ENCODE peak calls at places on chromosomes 7 and 10, in five cellular contexts. One of them, this sample, is unnamed.

GRCh38 chr7:101717986-101718746 is 89.1 kb upstream of the MYL10 start:
- DNase-seq in H9: no peak
- DNase-seq in tibial nerve: no peak
- DNase-seq in sigmoid colon: no peak
- DNase-seq in neural crest cell: no peak
- DNase-seq in this sample: peak; percentile 25

GRCh38 chr10:93680414-93681047 is 21.9 kb downstream of the FRA10AC1 start:
- DNase-seq in H9: no peak
- DNase-seq in tibial nerve: no peak
- DNase-seq in sigmoid colon: no peak
- DNase-seq in neural crest cell: no peak
- DNase-seq in this sample: no peak

GRCh38 chr7:115748123-115748738 is 282.3 kb downstream of the TFEC start:
- DNase-seq in H9: no peak
- DNase-seq in tibial nerve: no peak
- DNase-seq in sigmoid colon: no peak
- DNase-seq in neural crest cell: no peak
- DNase-seq in this sample: no peak

GRCh38 chr10:17001961-17002749 is 127.5 kb downstream of the CUBN start:
- DNase-seq in H9: no peak
- DNase-seq in tibial nerve: peak; percentile 84
- DNase-seq in sigmoid colon: no peak
- DNase-seq in neural crest cell: no peak
- DNase-seq in this sample: no peak

GRCh38 chr10:91551856-91552255 is 81.0 kb downstream of the PPP1R3C start:
- DNase-seq in H9: peak; percentile 86
- DNase-seq in tibial nerve: no peak
- DNase-seq in sigmoid colon: no peak
- DNase-seq in neural crest cell: peak; percentile 43
- DNase-seq in this sample: no peak

GRCh38 chr7:128350708-128351295 is 7.1 kb upstream of the RBM28 start:
- DNase-seq in H9: no peak
- DNase-seq in tibial nerve: no peak
- DNase-seq in sigmoid colon: no peak
- DNase-seq in neural crest cell: no peak
- DNase-seq in this sample: no peak

GRCh38 chr7:76358478-76359110 is at the start of gene YWHAG:
- DNase-seq in H9: peak; percentile 88
- DNase-seq in tibial nerve: peak; percentile 84
- DNase-seq in sigmoid colon: peak; percentile 95
- DNase-seq in neural crest cell: peak; percentile 83
- DNase-seq in this sample: peak; percentile 84

GRCh38 chr10:19488592-19489280 is 327.5 kb upstream of the PLXDC2 start:
- DNase-seq in H9: peak; percentile 92
- DNase-seq in tibial nerve: no peak
- DNase-seq in sigmoid colon: peak; percentile 73
- DNase-seq in neural crest cell: peak; percentile 62
- DNase-seq in this sample: no peak

GRCh38 chr7:45646996-45647411 is 72.8 kb downstream of the ADCY1 start:
- DNase-seq in H9: no peak
- DNase-seq in tibial nerve: no peak
- DNase-seq in sigmoid colon: no peak
- DNase-seq in neural crest cell: no peak
- DNase-seq in this sample: no peak

GRCh38 chr7:101166909-101167644 is 1.7 kb upstream of the VGF start:
- DNase-seq in H9: peak; percentile 88
- DNase-seq in tibial nerve: no peak
- DNase-seq in sigmoid colon: no peak
- DNase-seq in neural crest cell: no peak
- DNase-seq in this sample: no peak

GRCh38 chr7:45665172-45665571 is 91.0 kb downstream of the ADCY1 start:
- DNase-seq in H9: peak; percentile 18
- DNase-seq in tibial nerve: no peak
- DNase-seq in sigmoid colon: peak; percentile 56
- DNase-seq in neural crest cell: no peak
- DNase-seq in this sample: no peak

GRCh38 chr7:146366938-146367337 is 250.3 kb downstream of the CNTNAP2 start:
- DNase-seq in H9: no peak
- DNase-seq in tibial nerve: no peak
- DNase-seq in sigmoid colon: no peak
- DNase-seq in neural crest cell: no peak
- DNase-seq in this sample: no peak

GRCh38 chr7:117014099-117014656 is 60.9 kb downstream of the ST7 start:
- DNase-seq in H9: no peak
- DNase-seq in tibial nerve: no peak
- DNase-seq in sigmoid colon: no peak
- DNase-seq in neural crest cell: no peak
- DNase-seq in this sample: no peak

GRCh38 chr10:79014796-79015195 is 54.0 kb upstream of the ZMIZ1 start:
- DNase-seq in H9: no peak
- DNase-seq in tibial nerve: no peak
- DNase-seq in sigmoid colon: no peak
- DNase-seq in neural crest cell: no peak
- DNase-seq in this sample: no peak

GRCh38 chr10:125882596-125882995 is 1.5 kb upstream of the DHX32 start:
- DNase-seq in H9: no peak
- DNase-seq in tibial nerve: no peak
- DNase-seq in sigmoid colon: no peak
- DNase-seq in neural crest cell: no peak
- DNase-seq in this sample: no peak

DNA sequence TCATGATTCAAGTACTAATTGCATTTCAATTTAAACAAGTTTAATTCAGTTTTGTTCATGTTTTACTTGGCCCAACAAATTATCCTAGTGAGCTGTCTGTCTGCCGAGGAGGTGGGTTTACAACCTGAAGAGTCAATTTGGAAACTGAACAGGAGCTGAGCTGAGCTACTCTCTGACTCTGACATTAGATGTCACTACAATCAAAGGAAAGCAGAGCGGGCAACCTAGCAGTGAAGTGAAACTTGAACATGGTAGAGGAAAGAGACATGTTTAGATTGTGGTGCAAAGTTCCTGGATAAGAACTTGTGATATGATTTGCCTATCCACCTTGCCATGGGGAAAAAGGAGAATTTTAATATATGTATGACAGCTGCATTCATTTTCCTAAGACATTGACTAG is 9.6 kb upstream of the AGR3 start:
- DNase-seq in H9: peak; percentile 34
- DNase-seq in tibial nerve: peak; percentile 13
- DNase-seq in sigmoid colon: no peak
- DNase-seq in neural crest cell: no peak
- DNase-seq in this sample: no peak
- TF ChIP-seq CTCF in H9: peak; percentile 73
- TF ChIP-seq CTCF in tibial nerve: no peak
- TF ChIP-seq CTCF in sigmoid colon: peak; percentile 29
- TF ChIP-seq CTCF in neural crest cell: peak; percentile 71
- TF ChIP-seq CTCF in this sample: peak; percentile 24

DNA sequence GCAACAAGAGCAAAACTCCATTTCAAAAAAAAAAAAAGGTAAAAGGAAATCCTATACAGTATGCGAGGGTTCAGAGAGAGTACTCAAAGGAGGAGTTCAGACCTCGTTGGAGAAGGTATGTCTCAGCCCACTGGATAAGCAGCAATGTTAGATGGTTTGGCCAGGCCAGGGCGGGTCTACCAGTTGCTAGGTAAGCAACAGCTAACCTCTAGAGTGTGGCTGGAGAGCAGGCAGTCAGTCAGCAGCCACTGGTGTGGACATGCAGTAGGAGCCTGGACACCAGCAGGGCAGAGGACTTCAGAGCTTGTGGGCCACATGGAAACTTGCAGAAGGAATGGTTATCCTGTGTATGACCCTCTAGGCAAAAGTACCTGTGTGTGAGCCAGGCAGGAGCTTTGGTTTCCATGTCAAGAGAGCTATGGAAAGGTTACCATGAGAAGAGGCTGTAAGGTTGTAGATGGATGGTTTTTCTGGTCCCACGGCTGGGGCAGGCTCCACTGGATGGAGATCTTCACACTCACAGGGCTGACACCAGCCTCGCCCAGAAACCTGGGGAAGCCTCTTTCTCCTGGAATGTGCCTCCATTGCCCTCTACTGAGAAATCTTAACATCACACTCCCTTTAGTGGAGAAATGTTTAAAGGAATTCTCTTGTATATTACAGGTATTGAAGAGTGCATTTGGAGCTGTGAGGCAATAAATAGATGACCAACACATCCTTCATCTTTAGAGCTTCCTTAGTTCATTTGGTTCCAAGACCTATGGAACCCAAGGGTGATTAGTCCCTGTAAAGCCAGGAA is 63.6 kb downstream of the CCDC186 start:
- DNase-seq in H9: no peak
- DNase-seq in tibial nerve: no peak
- DNase-seq in sigmoid colon: no peak
- DNase-seq in neural crest cell: no peak
- DNase-seq in this sample: no peak
- TF ChIP-seq CTCF in H9: peak; percentile 64
- TF ChIP-seq CTCF in tibial nerve: no peak
- TF ChIP-seq CTCF in sigmoid colon: no peak
- TF ChIP-seq CTCF in neural crest cell: peak; percentile 58
- TF ChIP-seq CTCF in this sample: no peak

GRCh38 chr10:118734477-118734876 is 20.3 kb downstream of the CACUL1 start:
- DNase-seq in H9: no peak
- DNase-seq in tibial nerve: no peak
- DNase-seq in sigmoid colon: no peak
- DNase-seq in neural crest cell: no peak
- DNase-seq in this sample: no peak
- TF ChIP-seq CTCF in H9: peak; percentile 43
- TF ChIP-seq CTCF in tibial nerve: no peak
- TF ChIP-seq CTCF in sigmoid colon: no peak
- TF ChIP-seq CTCF in neural crest cell: peak; percentile 39
- TF ChIP-seq CTCF in this sample: no peak

GRCh38 chr7:21722371-21722770 is 179.5 kb downstream of the DNAH11 start:
- DNase-seq in H9: no peak
- DNase-seq in tibial nerve: no peak
- DNase-seq in sigmoid colon: no peak
- DNase-seq in neural crest cell: no peak
- DNase-seq in this sample: no peak
- TF ChIP-seq CTCF in H9: peak; percentile 55
- TF ChIP-seq CTCF in tibial nerve: no peak
- TF ChIP-seq CTCF in sigmoid colon: peak; percentile 11
- TF ChIP-seq CTCF in neural crest cell: peak; percentile 54
- TF ChIP-seq CTCF in this sample: no peak

GRCh38 chr7:112453505-112454171 is 3.4 kb downstream of the IFRD1 start:
- DNase-seq in H9: no peak
- DNase-seq in tibial nerve: no peak
- DNase-seq in sigmoid colon: no peak
- DNase-seq in neural crest cell: no peak
- DNase-seq in this sample: no peak

GRCh38 chr7:112449353-112449752 is 907 bp upstream of the IFRD1 start:
- DNase-seq in H9: no peak
- DNase-seq in tibial nerve: no peak
- DNase-seq in sigmoid colon: no peak
- DNase-seq in neural crest cell: no peak
- DNase-seq in this sample: no peak

GRCh38 chr7:112450807-112451661 is 774 bp downstream of the IFRD1 start:
- DNase-seq in H9: peak; percentile 94
- DNase-seq in tibial nerve: peak; percentile 94
- DNase-seq in sigmoid colon: peak; percentile 98
- DNase-seq in neural crest cell: peak; percentile 86
- DNase-seq in this sample: peak; percentile 82

GRCh38 chr7:112449902-112450806 is at the start of gene IFRD1:
- DNase-seq in H9: peak; percentile 99
- DNase-seq in tibial nerve: peak; percentile 99
- DNase-seq in sigmoid colon: peak; percentile 100
- DNase-seq in neural crest cell: peak; percentile 99
- DNase-seq in this sample: peak; percentile 97

DNA sequence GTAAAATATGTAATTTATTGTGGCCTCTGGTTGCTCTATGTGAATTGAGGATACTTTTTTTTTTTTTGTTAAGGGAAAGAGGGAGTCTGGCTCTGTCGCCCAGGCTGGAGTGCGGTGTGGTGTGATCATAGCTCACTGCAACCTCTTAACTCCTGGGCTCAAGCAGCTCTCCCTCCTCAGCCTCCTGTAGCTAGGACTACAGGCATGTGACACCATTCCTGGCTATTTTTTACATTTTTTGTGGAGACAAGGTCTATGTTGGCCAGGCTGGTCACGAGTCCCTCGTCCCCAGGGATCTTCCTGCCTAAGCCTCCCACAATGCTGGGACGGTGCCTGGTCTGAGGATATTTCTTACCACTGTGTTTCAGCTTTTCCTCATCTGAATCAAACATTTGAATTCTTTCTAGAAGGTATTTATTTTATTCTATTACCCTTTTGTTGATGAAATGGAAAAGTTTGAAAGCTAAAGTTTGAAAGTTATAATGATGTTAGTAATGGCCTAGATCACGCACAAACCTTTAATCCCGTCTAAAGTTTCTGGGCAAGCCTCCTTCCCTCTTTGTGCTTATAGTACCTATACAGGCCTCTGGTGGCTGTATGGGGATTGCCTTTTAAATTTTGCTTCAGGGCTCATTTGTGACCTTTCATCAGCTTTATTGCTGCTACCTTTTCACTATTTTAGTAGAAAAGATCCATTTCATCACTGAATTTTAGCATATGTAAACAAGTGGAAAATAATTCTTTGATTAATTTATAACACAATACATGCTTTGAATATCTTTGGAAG is 2.0 kb downstream of the IFRD1 start:
- DNase-seq in H9: peak; percentile 33
- DNase-seq in tibial nerve: peak; percentile 79
- DNase-seq in sigmoid colon: peak; percentile 88
- DNase-seq in neural crest cell: no peak
- DNase-seq in this sample: no peak
- TF ChIP-seq CTCF in H9: peak; percentile 53
- TF ChIP-seq CTCF in tibial nerve: no peak
- TF ChIP-seq CTCF in sigmoid colon: no peak
- TF ChIP-seq CTCF in neural crest cell: peak; percentile 50
- TF ChIP-seq CTCF in this sample: no peak

GRCh38 chr7:137109966-137110930 is 233.3 kb downstream of the PTN start:
- DNase-seq in H9: no peak
- DNase-seq in tibial nerve: no peak
- DNase-seq in sigmoid colon: no peak
- DNase-seq in neural crest cell: no peak
- DNase-seq in this sample: no peak
- TF ChIP-seq CTCF in H9: no peak
- TF ChIP-seq CTCF in tibial nerve: no peak
- TF ChIP-seq CTCF in sigmoid colon: no peak
- TF ChIP-seq CTCF in neural crest cell: peak; percentile 32
- TF ChIP-seq CTCF in this sample: no peak